ENCODE peak calls at places on chromosomes 11 and 22, in five cellular contexts. H is HCT116, W is IMR-90, T is GM23248, P is neuronal stem cell. G is an unnamed sample.

GRCh38 chr11:108278546-108278945 is 55.7 kb downstream of the ATM start:
- DNase-seq in H (no peak), W (peak), T (no peak), P (no peak), G (no peak)

GRCh38 chr11:108115495-108116140 is 5.7 kb upstream of the ACAT1 start:
- DNase-seq in H (no peak), W (peak), T (peak), P (peak), G (peak)

GRCh38 chr11:86101941-86102407 is 33.1 kb upstream of the PICALM start:
- DNase-seq in H (no peak), W (peak), T (peak), P (no peak), G (peak)

GRCh38 chr22:40799008-40799407 is 20.1 kb downstream of the SLC25A17 start:
- DNase-seq in H (no peak), W (no peak), T (no peak), P (no peak), G (no peak)

GRCh38 chr11:86671386-86672006 is 920 bp downstream of the ME3 start:
- DNase-seq in H (no peak), W (no peak), T (peak), P (no peak), G (peak)

GRCh38 chr22:20980938-20981722 is 967 bp upstream of the LZTR1 start:
- DNase-seq in H (no peak), W (no peak), T (no peak), P (no peak), G (no peak)

GRCh38 chr11:119339581-119340334 is 925 bp downstream of the C1QTNF5 start:
- DNase-seq in H (no peak), W (no peak), T (peak), P (peak), G (peak)

GRCh38 chr11:89293966-89294679 is 116.4 kb downstream of the TYR start:
- DNase-seq in H (no peak), W (peak), T (peak), P (peak), G (no peak)

GRCh38 chr22:36741968-36742367 is 34.0 kb downstream of the IFT27 start:
- DNase-seq in H (no peak), W (no peak), T (no peak), P (no peak), G (no peak)

GRCh38 chr11:122209619-122210377 is 93.8 kb upstream of the BLID start:
- DNase-seq in H (no peak), W (peak), T (peak), P (no peak), G (no peak)

GRCh38 chr22:47552541-47553205 is 790.2 kb downstream of the TBC1D22A start:
- DNase-seq in H (no peak), W (no peak), T (no peak), P (no peak), G (no peak)

GRCh38 chr22:30940655-30941362 is 27.8 kb downstream of the MORC2 start:
- DNase-seq in H (no peak), W (no peak), T (no peak), P (no peak), G (no peak)

GRCh38 chr22:27107824-27108223 is 450.4 kb downstream of the MIAT start:
- DNase-seq in H (peak), W (peak), T (peak), P (no peak), G (peak)

GRCh38 chr22:31935961-31936635 is 8.2 kb upstream of the YWHAH start:
- DNase-seq in H (no peak), W (no peak), T (no peak), P (no peak), G (no peak)

GRCh38 chr11:60848714-60849151 is 6.8 kb downstream of the CCDC86 start:
- DNase-seq in H (no peak), W (no peak), T (no peak), P (no peak), G (no peak)

GRCh38 chr11:18750944-18751343 is 25.0 kb upstream of the IGSF22 start:
- DNase-seq in H (no peak), W (no peak), T (no peak), P (no peak), G (no peak)

GRCh38 chr22:38881464-38881871 is 9.5 kb upstream of the CBX6 start:
- DNase-seq in H (no peak), W (peak), T (peak), P (no peak), G (peak)

GRCh38 chr22:20786536-20786979 is 12.6 kb downstream of the SERPIND1 start:
- DNase-seq in H (no peak), W (no peak), T (no peak), P (no peak), G (no peak)

GRCh38 chr22:49295851-49296560 is 531.7 kb downstream of the BRD1 start:
- DNase-seq in H (no peak), W (no peak), T (no peak), P (no peak), G (no peak)

GRCh38 chr11:120259988-120260565 is 20.1 kb downstream of the POU2F3 start:
- DNase-seq in H (no peak), W (no peak), T (no peak), P (no peak), G (no peak)

DNA sequence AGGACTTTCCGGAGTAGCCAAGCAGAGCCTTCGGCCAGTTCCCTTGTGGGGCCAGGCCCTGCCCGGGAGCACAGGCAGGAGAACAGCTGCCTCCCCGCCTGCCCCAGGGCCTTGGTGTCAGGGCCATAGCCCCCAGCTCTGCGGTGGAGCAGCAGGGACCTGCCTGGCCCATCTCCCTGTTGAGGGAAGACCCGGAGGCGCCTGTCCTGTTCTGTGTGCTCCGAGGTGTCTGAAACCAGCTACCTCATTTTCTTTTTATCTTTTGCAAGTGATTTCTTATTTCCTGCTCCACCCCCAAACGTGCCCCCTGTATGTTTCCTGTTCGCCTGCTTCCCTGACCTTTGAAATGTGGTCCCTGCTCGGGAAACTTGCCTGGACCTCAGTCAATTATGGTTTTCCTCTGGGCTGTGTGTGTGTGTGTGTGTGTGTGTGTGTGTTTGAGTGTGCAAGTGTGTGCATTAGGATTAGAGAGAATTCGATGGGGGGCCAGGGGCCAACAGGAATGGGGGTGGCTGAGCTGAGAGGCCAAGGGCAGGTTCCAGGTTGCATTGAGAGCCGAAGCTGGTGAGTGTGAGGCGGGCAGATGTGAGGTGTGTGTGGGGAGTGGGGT is 19.1 kb downstream of the LRP5 start:
- DNase-seq in H (no peak), W (no peak), T (no peak), P (no peak), G (no peak)
- H3K4me2 ChIP-seq in H (no peak), W (no peak), T (no peak), P (no peak), G (no peak)

GRCh38 chr11:9906043-9906791 is 242.3 kb downstream of the SWAP70 start:
- DNase-seq in H (peak), W (peak), T (peak), P (no peak), G (peak)
- H3K4me2 ChIP-seq in H (peak), W (peak), T (peak), P (no peak), G (peak)

GRCh38 chr11:7031346-7031957 is 11.2 kb downstream of the NLRP14 start:
- DNase-seq in H (no peak), W (no peak), T (no peak), P (no peak), G (no peak)
- H3K4me2 ChIP-seq in H (no peak), W (no peak), T (no peak), P (no peak), G (no peak)

GRCh38 chr22:23242473-23243001 is 62.2 kb downstream of the BCR start:
- DNase-seq in H (no peak), W (peak), T (no peak), P (peak), G (no peak)
- H3K4me2 ChIP-seq in H (no peak), W (no peak), T (no peak), P (peak), G (no peak)